ENCODE peak calls at places on chromosomes 4 and X, in eight cellular contexts. H, R, A, K, E, X, O and Z are unnamed samples.

GRCh38 chr4:187663076-187663475 is 332.5 kb upstream of the ZFP42 start:
- DNase-seq in O (peak), R (no peak), K (no peak), X (no peak), H (no peak), A (no peak), E (no peak), Z (no peak)

GRCh38 chr4:115763051-115763450 is 649.6 kb upstream of the NDST4 start:
- DNase-seq in E (no peak), A (no peak), O (no peak), K (no peak), X (no peak), R (no peak), H (no peak), Z (no peak)

GRCh38 chr4:2787230-2788100 is 5.4 kb upstream of the SH3BP2 start:
- DNase-seq in K (peak), R (peak), X (peak), O (no peak), E (no peak), A (no peak), H (peak), Z (peak)

GRCh38 chrX:108020631-108021030 is 24.2 kb upstream of the VSIG1 start:
- DNase-seq in K (no peak), A (peak), X (no peak), R (peak), E (no peak), O (no peak), H (no peak), Z (no peak)

GRCh38 chrX:91039777-91040176 is 394.9 kb upstream of the PABPC5 start:
- DNase-seq in X (no peak), O (no peak), R (no peak), H (no peak), A (no peak), E (no peak), K (no peak), Z (no peak)

GRCh38 chrX:72609313-72609712 is 36.7 kb upstream of the HDAC8 start:
- DNase-seq in O (no peak), K (no peak), X (no peak), E (no peak), R (no peak), H (no peak), A (peak), Z (no peak)

GRCh38 chr4:2981256-2981804 is 18.0 kb downstream of the GRK4 start:
- DNase-seq in O (no peak), A (no peak), H (no peak), E (no peak), X (no peak), K (no peak), R (peak), Z (no peak)

GRCh38 chr4:931194-931959 is 739 bp downstream of the GAK start:
- DNase-seq in O (peak), K (peak), H (peak), E (no peak), A (peak), R (peak), X (no peak), Z (peak)

GRCh38 chr4:7815562-7815961 is 124.1 kb downstream of the AFAP1 start:
- DNase-seq in A (no peak), O (peak), X (no peak), K (no peak), R (no peak), H (no peak), E (no peak), Z (no peak)

GRCh38 chr4:23114538-23114937 is 421.8 kb downstream of the GBA3 start:
- DNase-seq in R (no peak), H (no peak), X (no peak), O (peak), A (no peak), K (no peak), E (no peak), Z (no peak)

GRCh38 chr4:181939199-181939945 is 303.8 kb upstream of the TENM3 start:
- DNase-seq in A (no peak), K (no peak), H (no peak), E (no peak), R (no peak), O (peak), X (no peak), Z (no peak)

GRCh38 chrX:20361890-20362262 is 95.2 kb upstream of the RPS6KA3 start:
- DNase-seq in O (peak), X (no peak), E (no peak), R (no peak), H (no peak), K (no peak), A (no peak), Z (no peak)

GRCh38 chr4:47852121-47852520 is 14.3 kb upstream of the CORIN start:
- DNase-seq in E (no peak), X (no peak), A (peak), H (no peak), K (no peak), R (no peak), O (peak), Z (no peak)

GRCh38 chr4:79528241-79528706 is 120.2 kb upstream of the GK2 start:
- DNase-seq in O (peak), E (no peak), X (no peak), H (no peak), K (no peak), A (no peak), R (no peak), Z (no peak)

GRCh38 chrX:139776614-139777013 is 68.6 kb upstream of the MCF2 start:
- DNase-seq in O (no peak), A (no peak), X (no peak), E (no peak), H (no peak), R (no peak), K (no peak), Z (no peak)

GRCh38 chr4:4787421-4787820 is 72.0 kb upstream of the MSX1 start:
- DNase-seq in E (no peak), H (no peak), X (no peak), O (no peak), K (no peak), A (no peak), R (peak), Z (no peak)

GRCh38 chr4:16019666-16020065 is 56.7 kb upstream of the FGFBP2 start:
- DNase-seq in R (no peak), H (no peak), K (no peak), X (no peak), O (peak), E (no peak), A (no peak), Z (no peak)

GRCh38 chr4:68466185-68466584 is 18.9 kb downstream of the TMPRSS11E start:
- DNase-seq in H (no peak), K (no peak), R (no peak), O (peak), A (no peak), E (no peak), X (no peak), Z (no peak)

GRCh38 chr4:168499241-168499640 is 2.4 kb downstream of the PALLD start:
- DNase-seq in O (no peak), H (no peak), A (no peak), R (no peak), E (no peak), X (no peak), K (no peak), Z (no peak)

DNA sequence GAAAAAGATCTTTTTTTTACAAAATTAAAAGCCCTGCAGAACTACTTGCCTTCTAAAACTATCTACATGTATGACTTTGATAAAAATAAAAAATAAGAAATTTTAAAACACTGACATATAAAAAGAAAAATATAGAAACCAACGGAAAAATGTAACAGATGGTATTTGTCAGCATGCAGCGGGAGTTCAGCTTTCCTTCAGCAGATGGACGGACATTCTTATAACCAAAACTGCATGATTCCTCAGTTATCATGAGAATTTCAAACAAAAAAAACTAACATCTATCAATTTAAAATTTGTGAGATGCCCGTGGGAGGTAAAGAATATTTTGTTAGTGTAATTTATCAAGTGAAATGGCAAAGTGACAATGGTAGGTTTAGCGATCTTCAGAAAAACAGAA is 23.2 kb downstream of the RWDD4 start:
- DNase-seq in H (no peak), R (no peak), O (no peak), X (no peak), A (no peak), E (no peak), K (no peak), Z (no peak)
- H3K27ac ChIP-seq in H (no peak), R (no peak), O (no peak), X (no peak), A (no peak), E (no peak), K (no peak), Z (no peak)

DNA sequence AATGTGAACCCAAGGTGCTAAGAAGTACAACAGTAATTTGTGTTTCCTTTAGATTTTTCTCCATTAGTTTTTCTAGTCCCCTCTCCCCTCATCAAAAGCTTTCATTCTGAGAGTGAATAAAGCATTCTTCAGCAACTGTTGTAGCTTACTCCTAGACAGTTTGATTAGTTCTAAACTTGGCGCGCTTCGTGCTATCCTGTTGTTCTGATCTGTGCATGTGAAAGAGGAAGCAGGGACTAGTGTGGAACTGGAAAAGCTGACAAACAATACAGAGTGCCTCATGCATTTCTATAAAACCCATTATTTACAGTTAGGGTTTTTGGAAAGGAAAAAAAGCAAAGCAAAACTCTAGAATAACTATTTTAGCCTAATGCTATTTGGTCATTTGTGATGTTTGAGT is 556.9 kb upstream of the SLIT2 start:
- DNase-seq in A (peak), H (no peak), K (no peak), R (peak), X (no peak), E (no peak), O (no peak), Z (no peak)
- H3K27ac ChIP-seq in A (no peak), H (no peak), K (no peak), R (no peak), X (peak), E (no peak), O (no peak), Z (no peak)

DNA sequence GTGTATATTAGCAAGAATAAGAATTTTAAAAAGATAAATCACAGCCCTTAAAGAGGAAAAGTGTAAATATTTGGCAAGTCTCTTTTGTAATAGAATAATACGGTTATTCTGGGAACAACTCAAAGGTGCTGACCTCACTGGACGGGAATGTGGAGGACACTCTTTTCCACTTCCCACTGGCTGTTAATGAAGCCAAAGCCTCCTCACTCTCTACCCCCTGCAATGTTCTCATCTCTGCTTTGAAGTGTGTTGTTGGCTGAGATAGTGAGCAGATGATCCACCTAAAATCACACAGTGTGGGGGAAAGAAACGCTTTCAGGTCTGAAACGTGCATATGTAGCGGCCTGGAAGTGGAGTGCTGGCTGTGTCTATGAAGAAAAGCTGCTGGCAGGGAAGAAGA is 49.1 kb downstream of the SEL1L3 start:
- DNase-seq in X (no peak), H (no peak), K (no peak), R (no peak), E (no peak), O (peak), A (peak), Z (no peak)
- H3K27ac ChIP-seq in X (no peak), H (no peak), K (no peak), R (no peak), E (no peak), O (peak), A (peak), Z (no peak)

DNA sequence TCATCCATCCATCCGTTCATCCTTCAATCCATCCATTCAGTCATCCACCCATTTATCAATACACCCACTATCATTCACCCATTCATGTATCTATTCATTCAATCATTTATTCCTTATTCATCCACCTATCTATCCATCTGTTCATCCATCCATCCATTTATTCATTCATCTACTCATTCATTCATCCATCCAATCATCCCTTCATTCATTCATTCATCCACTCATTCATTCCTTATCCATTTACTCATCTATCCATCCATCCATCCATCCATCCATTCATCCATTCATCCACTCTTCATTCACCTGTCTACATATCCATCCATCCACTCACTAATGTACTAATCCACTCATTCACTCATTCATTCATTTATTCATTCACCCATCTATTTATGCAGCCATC is 9.5 kb downstream of the P2RY8 start:
- DNase-seq in H (no peak), X (no peak), E (no peak), R (no peak), A (no peak), O (no peak), K (no peak), Z (no peak)
- H3K27ac ChIP-seq in H (no peak), X (no peak), E (no peak), R (no peak), A (no peak), O (no peak), K (no peak), Z (no peak)

GRCh38 chr4:174284181-174284886 is 623 bp downstream of the CEP44 start:
- DNase-seq in R (no peak), X (no peak), E (no peak), K (no peak), A (peak), H (no peak), O (peak), Z (no peak)

GRCh38 chr4:174286870-174287269 is 3.2 kb downstream of the CEP44 start:
- DNase-seq in X (no peak), A (no peak), E (no peak), H (no peak), R (no peak), O (no peak), K (no peak), Z (no peak)

GRCh38 chr4:174282836-174283506 is 496 bp downstream of the FBXO8 start:
- DNase-seq in R (peak), K (peak), E (peak), X (peak), O (peak), A (peak), H (peak), Z (peak)

GRCh38 chr4:174281182-174281737 is 2.2 kb downstream of the FBXO8 start:
- DNase-seq in R (no peak), K (no peak), H (no peak), E (no peak), X (no peak), A (no peak), O (no peak), Z (no peak)

GRCh38 chr4:174283507-174284180 is at the start of the genes CEP44 and FBXO8:
- DNase-seq in X (peak), O (peak), H (peak), K (peak), A (peak), E (peak), R (peak), Z (peak)
- H3K27ac ChIP-seq in X (peak), O (peak), H (peak), K (peak), A (peak), E (peak), R (peak), Z (peak)

DNA sequence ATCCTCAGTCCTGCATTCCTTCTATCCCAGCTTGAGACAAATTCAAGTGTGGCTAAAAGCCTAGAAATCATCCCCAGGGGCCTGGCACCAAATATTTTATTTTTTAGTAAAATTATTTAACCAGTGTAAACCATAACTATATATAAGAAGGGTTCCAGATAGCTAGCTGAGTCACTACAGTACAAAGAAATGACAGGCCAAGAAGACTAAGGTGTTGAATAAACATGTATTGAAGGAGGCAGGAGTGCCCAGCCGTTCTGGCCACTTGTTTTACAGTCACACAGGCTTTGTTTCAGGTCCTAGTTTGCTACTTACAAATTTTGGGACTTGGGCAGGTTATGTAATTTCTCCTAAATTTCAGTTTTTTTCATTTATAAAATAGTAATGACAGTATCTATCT is 225.9 kb upstream of the PITX2 start:
- DNase-seq in O (no peak), X (no peak), K (no peak), H (no peak), E (no peak), A (no peak), R (no peak), Z (no peak)
- H3K27ac ChIP-seq in O (no peak), X (no peak), K (no peak), H (no peak), E (no peak), A (no peak), R (no peak), Z (no peak)

GRCh38 chr4:11700751-11701226 is 272.1 kb upstream of the HS3ST1 start:
- DNase-seq in X (no peak), O (peak), E (no peak), A (no peak), R (no peak), K (no peak), H (no peak), Z (no peak)

GRCh38 chr4:11702886-11703555 is 274.3 kb upstream of the HS3ST1 start:
- DNase-seq in E (no peak), H (no peak), O (no peak), A (no peak), R (no peak), K (no peak), X (no peak), Z (no peak)

GRCh38 chr4:11701978-11702377 is 273.3 kb upstream of the HS3ST1 start:
- DNase-seq in K (no peak), X (no peak), E (no peak), H (no peak), O (no peak), A (no peak), R (no peak), Z (no peak)

GRCh38 chr4:11698033-11698432 is 269.3 kb upstream of the HS3ST1 start:
- DNase-seq in X (no peak), H (no peak), R (no peak), O (peak), K (no peak), A (no peak), E (no peak), Z (no peak)

DNA sequence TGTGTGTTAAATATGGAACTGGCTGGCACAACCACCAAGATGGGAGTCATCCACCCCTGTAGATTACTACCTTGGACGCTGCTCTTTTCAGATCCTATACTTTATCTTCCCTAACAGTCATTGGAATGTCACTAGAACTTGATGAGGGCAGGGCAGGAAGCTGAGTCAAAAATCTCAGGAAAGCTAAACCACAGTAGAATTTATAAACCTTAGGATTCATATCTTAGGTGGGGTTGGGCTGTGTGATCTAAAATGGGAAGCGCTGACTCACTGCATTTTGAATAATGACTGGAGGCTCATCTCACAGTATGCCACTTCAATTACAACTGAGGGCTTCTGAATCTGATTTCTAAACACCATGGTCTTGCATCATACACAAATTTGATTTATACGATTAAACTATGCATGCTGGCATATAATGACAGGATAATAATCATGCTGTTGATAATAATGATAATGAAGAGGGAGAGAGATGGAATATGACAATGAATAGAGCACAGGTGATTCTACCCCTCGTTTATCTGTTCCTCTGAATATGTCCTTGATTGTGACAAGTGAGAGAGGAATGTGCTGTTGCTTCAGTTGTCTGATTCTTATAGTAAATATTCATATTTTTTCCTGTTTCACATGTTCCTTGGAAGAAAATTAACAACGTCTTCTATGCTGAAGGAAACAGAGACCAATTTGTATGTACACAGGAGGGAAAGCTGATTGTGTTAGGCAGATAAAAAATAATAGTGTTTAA is 270.3 kb upstream of the HS3ST1 start:
- DNase-seq in K (no peak), O (peak), R (no peak), X (no peak), H (no peak), A (peak), E (no peak), Z (no peak)
- H3K27ac ChIP-seq in K (no peak), O (no peak), R (no peak), X (no peak), H (no peak), A (peak), E (no peak), Z (no peak)

DNA sequence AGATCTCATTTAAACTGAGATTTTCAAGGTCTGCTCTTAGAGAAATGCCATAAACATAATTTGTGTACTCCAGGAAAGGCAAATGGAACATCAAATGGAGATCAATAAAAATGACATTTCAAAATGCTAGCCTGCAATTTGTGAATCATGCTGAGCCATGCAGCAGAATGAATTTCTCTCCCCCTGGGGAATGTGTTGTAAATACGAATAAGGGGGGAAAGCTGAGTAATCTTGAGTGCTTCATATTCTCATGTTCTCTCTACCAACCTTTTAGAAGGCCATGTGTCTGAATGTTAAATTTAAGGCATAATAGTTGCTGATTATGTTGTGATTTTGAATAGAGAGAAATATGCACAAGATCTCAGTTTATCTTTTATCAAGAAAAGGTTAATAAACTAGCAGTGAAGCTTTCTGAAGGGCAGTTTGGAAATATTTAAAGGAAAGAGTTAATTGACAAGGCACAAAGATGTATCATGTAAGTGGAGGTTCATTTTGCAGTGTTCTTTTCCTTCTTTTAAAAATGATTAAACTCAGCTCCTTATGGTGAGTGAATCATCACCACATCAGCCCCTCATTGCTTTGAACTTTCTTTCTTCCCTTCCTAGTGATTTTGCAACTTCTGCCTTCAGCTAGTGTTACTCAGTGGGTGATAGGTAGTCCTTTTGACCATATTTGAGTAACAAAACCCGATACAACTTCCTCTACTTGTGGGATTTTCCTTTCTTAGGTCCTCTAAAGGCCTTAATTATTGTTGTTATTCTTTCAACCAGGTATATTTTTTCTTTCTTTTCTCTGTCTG is 8.0 kb downstream of the ZCCHC4 start:
- DNase-seq in R (no peak), H (no peak), A (no peak), O (peak), X (no peak), K (no peak), E (no peak), Z (no peak)
- H3K27ac ChIP-seq in R (no peak), H (no peak), A (no peak), O (peak), X (no peak), K (no peak), E (no peak), Z (no peak)